ENCODE peak calls at places on chromosome 2, in ten cellular contexts. Z is Right ventricle myocardium inferior; C is mesothelial cell of epicardium; U is head of caudate nucleus; M is H1; E is GM04504; H is AG04450; G is CD8-positive, alpha-beta T cell; F is NCI-H1417 treated with DMSO at 0.1 percent for 48 hours; P is NCI-H510A treated with DMSO at 0.1 percent for 48 hours. X is an unnamed sample.

GRCh38 chr2:39373403-39373802 is 63.7 kb downstream of the MAP4K3 start:
- DNase-seq in M (no peak), Z (no peak), F (no peak), P (no peak), C (no peak), H (no peak), U (no peak), E (no peak), G (no peak), X (no peak)

GRCh38 chr2:102753563-102754159 is 8.2 kb upstream of the TMEM182 start:
- DNase-seq in E (peak; percentile 12), U (no peak), G (no peak), M (no peak), F (no peak), H (no peak), P (peak; percentile 49), C (no peak), Z (no peak), X (peak; percentile 39)

GRCh38 chr2:144377929-144378328 is 142.0 kb downstream of the ZEB2 start:
- DNase-seq in E (no peak), H (no peak), G (no peak), C (no peak), U (no peak), F (no peak), P (no peak), Z (no peak), M (no peak), X (no peak)

GRCh38 chr2:144426981-144427479 is 92.9 kb downstream of the ZEB2 start:
- DNase-seq in M (no peak), F (no peak), H (peak; percentile 29), P (no peak), U (no peak), Z (no peak), C (no peak), E (no peak), G (no peak), X (peak; percentile 77)

GRCh38 chr2:11923935-11924334 is 177.5 kb downstream of the LPIN1 start:
- DNase-seq in M (no peak), H (no peak), C (no peak), P (no peak), G (no peak), U (no peak), E (no peak), Z (no peak), F (no peak), X (no peak)

GRCh38 chr2:58539973-58540372 is 298.8 kb upstream of the FANCL start:
- DNase-seq in F (no peak), M (no peak), G (no peak), U (no peak), Z (no peak), C (no peak), P (peak; percentile 39), E (no peak), H (no peak), X (peak; percentile 48)

GRCh38 chr2:55519908-55520885 is 679 bp downstream of the CFAP36 start:
- DNase-seq in Z (no peak), F (no peak), H (no peak), E (peak; percentile 6), G (peak; percentile 51), P (peak; percentile 35), U (peak; percentile 36), M (no peak), C (no peak), X (peak; percentile 25)

GRCh38 chr2:156332452-156333273 is at the start of gene NR4A2:
- DNase-seq in Z (peak; percentile 94), U (peak; percentile 88), F (no peak), M (peak; percentile 86), G (peak; percentile 89), C (peak; percentile 42), H (no peak), P (peak; percentile 77), E (peak; percentile 53), X (peak; percentile 85)

GRCh38 chr2:65045651-65046050 is 10.6 kb upstream of the CEP68 start:
- DNase-seq in C (no peak), H (no peak), U (no peak), Z (no peak), E (no peak), P (no peak), G (no peak), F (no peak), M (no peak), X (peak; percentile 44)

GRCh38 chr2:55109219-55109891 is 59.1 kb upstream of the RTN4 start:
- DNase-seq in C (no peak), U (no peak), E (no peak), F (peak; percentile 47), Z (no peak), G (no peak), M (no peak), H (peak; percentile 82), P (peak; percentile 87), X (peak; percentile 69)

GRCh38 chr2:157789933-157790511 is 86.1 kb downstream of the ACVR1 start:
- DNase-seq in E (no peak), F (no peak), Z (peak; percentile 51), G (no peak), U (no peak), P (peak; percentile 24), H (no peak), C (no peak), M (no peak), X (no peak)

GRCh38 chr2:172090044-172090946 is 5.0 kb downstream of the DLX1 start:
- DNase-seq in U (no peak), G (peak; percentile 50), M (peak; percentile 67), E (no peak), H (no peak), C (no peak), F (no peak), P (no peak), Z (no peak), X (no peak)

GRCh38 chr2:186702499-186702898 is 8.6 kb downstream of the FAM171B start:
- DNase-seq in U (no peak), E (no peak), G (no peak), H (no peak), M (no peak), C (no peak), P (no peak), Z (no peak), F (no peak), X (peak; percentile 11)

GRCh38 chr2:39538713-39539112 is 101.6 kb upstream of the MAP4K3 start:
- DNase-seq in G (no peak), H (no peak), F (no peak), C (no peak), E (no peak), P (no peak), M (no peak), U (no peak), Z (no peak), X (no peak)

GRCh38 chr2:85956647-85957039 is 67.9 kb upstream of the ST3GAL5 start:
- DNase-seq in P (no peak), F (no peak), M (no peak), U (no peak), Z (no peak), G (no peak), E (no peak), C (no peak), H (no peak), X (no peak)

GRCh38 chr2:68643011-68643873 is at the start of gene PROKR1:
- DNase-seq in U (no peak), F (no peak), E (no peak), G (no peak), M (peak; percentile 83), Z (peak; percentile 72), C (peak; percentile 38), H (no peak), P (peak; percentile 41), X (peak; percentile 16)

GRCh38 chr2:96107883-96108551 is 8.4 kb downstream of the ADRA2B start:
- DNase-seq in Z (no peak), F (no peak), H (no peak), E (no peak), M (no peak), U (no peak), C (no peak), P (no peak), G (no peak), X (no peak)

GRCh38 chr2:100641115-100641415 is 78.3 kb downstream of the PDCL3 start:
- DNase-seq in C (no peak), H (no peak), F (no peak), Z (no peak), M (peak; percentile 41), U (no peak), G (no peak), E (no peak), P (no peak), X (no peak)

GRCh38 chr2:1494257-1494656 is 81.0 kb downstream of the TPO start:
- DNase-seq in P (no peak), E (no peak), U (no peak), H (no peak), Z (no peak), G (peak; percentile 32), F (no peak), M (no peak), C (no peak), X (no peak)

GRCh38 chr2:151051584-151052220 is 210.0 kb downstream of the RBM43 start:
- DNase-seq in U (no peak), H (no peak), P (peak; percentile 20), G (no peak), Z (no peak), M (no peak), C (no peak), E (no peak), F (no peak), X (peak; percentile 37)

GRCh38 chr2:196718394-196718793 is 78.9 kb downstream of the CCDC150 start:
- DNase-seq in F (no peak), Z (no peak), M (no peak), C (no peak), H (no peak), U (no peak), G (no peak), E (no peak), P (no peak), X (no peak)

GRCh38 chr2:105510761-105511669 is 112.2 kb upstream of the FHL2 start:
- DNase-seq in F (no peak), U (no peak), P (no peak), Z (no peak), H (no peak), G (no peak), C (no peak), M (no peak), E (no peak), X (peak; percentile 84)